ENCODE peak calls at places on chromosomes 1 and 21, in nine cellular contexts. A is SW 1271; R is dorsolateral prefrontal cortex; S is stimulated activated CD4-positive, alpha-beta T cell treated with anti-CD3 and anti-CD28 coated beads, Interleukin-1b, Interleukin-23, amount 100 ng/mL, for 4 hours; J is OCI-LY7; C is SK-N-DZ; M is GM13976; K is endothelial cell; W is NCI-H1436. F is an unnamed sample.

GRCh38 chr1:223846668-223847007 is 891 bp upstream of the TP53BP2 start:
- DNase-seq in W (peak; percentile 12), R (no peak), M (no peak), S (no peak), K (peak; percentile 14), J (no peak), C (peak; percentile 55), A (no peak), F (no peak)

GRCh38 chr1:19744335-19744743 is 55.4 kb downstream of the TMCO4 start:
- DNase-seq in R (no peak), A (no peak), W (no peak), K (no peak), M (no peak), J (no peak), S (no peak), C (no peak), F (no peak)

GRCh38 chr1:10649484-10650201 is 146.8 kb downstream of the CASZ1 start:
- DNase-seq in M (no peak), K (no peak), W (no peak), J (no peak), S (no peak), C (no peak), R (no peak), A (no peak), F (no peak)

GRCh38 chr1:205513774-205514173 is 9.3 kb downstream of the CDK18 start:
- DNase-seq in C (no peak), S (no peak), A (no peak), W (no peak), M (no peak), J (no peak), R (no peak), K (no peak), F (no peak)

GRCh38 chr1:230321741-230322420 is 104.3 kb downstream of the PGBD5 start:
- DNase-seq in W (no peak), J (no peak), M (no peak), C (no peak), A (no peak), K (no peak), S (no peak), R (no peak), F (no peak)

GRCh38 chr1:10338047-10338446 is 60.8 kb upstream of the PGD start:
- DNase-seq in A (peak; percentile 20), M (peak; percentile 72), W (no peak), K (peak; percentile 53), R (peak; percentile 73), C (no peak), J (peak; percentile 59), S (peak; percentile 15), F (no peak)

GRCh38 chr1:203036537-203036936 is 10.2 kb downstream of the PPFIA4 start:
- DNase-seq in A (no peak), C (no peak), R (no peak), W (no peak), K (no peak), M (peak; percentile 23), S (no peak), J (no peak), F (no peak)

GRCh38 chr1:109929170-109929569 is 18.5 kb downstream of the CSF1 start:
- DNase-seq in S (no peak), M (no peak), W (no peak), R (no peak), A (no peak), K (no peak), C (no peak), J (no peak), F (no peak)

GRCh38 chr1:220954321-220954720 is 75.1 kb downstream of the HLX start:
- DNase-seq in R (no peak), M (no peak), A (no peak), C (no peak), K (no peak), W (no peak), S (no peak), J (no peak), F (no peak)

GRCh38 chr1:152167835-152168534 is 9.0 kb upstream of the RPTN start:
- DNase-seq in A (peak; percentile 72), K (no peak), C (no peak), S (no peak), R (no peak), W (no peak), M (no peak), J (no peak), F (no peak)

GRCh38 chr1:171841931-171842723 is 829 bp downstream of the DNM3 start:
- DNase-seq in S (no peak), K (peak; percentile 14), W (no peak), C (peak; percentile 53), J (no peak), R (peak; percentile 62), A (no peak), M (peak; percentile 26), F (peak; percentile 15)

GRCh38 chr21:44916965-44917364 is 3.7 kb downstream of the ITGB2 start:
- DNase-seq in W (no peak), A (no peak), J (no peak), K (no peak), C (no peak), S (no peak), M (no peak), R (no peak), F (no peak)